ENCODE peak calls at places on chromosomes 5 and 9, in nine cellular contexts. L, U, V, B, P, D, J, S and C are unnamed samples.

GRCh38 chr5:140402258-140403074 is 833 bp downstream of the ANKHD1 start:
- DNase-seq in L (peak; percentile 57), U (peak; percentile 45), V (peak; percentile 34), B (peak; percentile 42), P (peak; percentile 34), D (peak; percentile 46), J (peak; percentile 72), S (peak; percentile 67), C (peak; percentile 1)

GRCh38 chr9:96515629-96516470 is 65.9 kb downstream of the HABP4 start:
- DNase-seq in L (no peak), U (peak; percentile 12), V (no peak), B (no peak), P (no peak), D (no peak), J (no peak), S (no peak), C (no peak)

GRCh38 chr9:68997676-68998075 is 16.2 kb downstream of the PRKACG start:
- DNase-seq in L (no peak), U (no peak), V (no peak), B (no peak), P (no peak), D (no peak), J (peak; percentile 91), S (no peak), C (no peak)

GRCh38 chr9:107810493-107810931 is 320.9 kb upstream of the KLF4 start:
- DNase-seq in L (no peak), U (peak; percentile 9), V (no peak), B (no peak), P (peak; percentile 47), D (no peak), J (no peak), S (no peak), C (no peak)

GRCh38 chr9:136545966-136546696 is at the start of gene NOTCH1:
- DNase-seq in L (peak; percentile 85), U (peak; percentile 87), V (peak; percentile 84), B (peak; percentile 91), P (peak; percentile 97), D (peak; percentile 89), J (peak; percentile 72), S (peak; percentile 95), C (peak; percentile 88)

GRCh38 chr5:98902733-98903132 is 26.1 kb downstream of the CHD1 start:
- DNase-seq in L (no peak), U (peak; percentile 70), V (no peak), B (peak; percentile 43), P (peak; percentile 12), D (no peak), J (no peak), S (no peak), C (no peak)

GRCh38 chr9:126055386-126055785 is 271.2 kb upstream of the MVB12B start:
- DNase-seq in L (no peak), U (peak; percentile 29), V (no peak), B (peak; percentile 43), P (no peak), D (no peak), J (peak; percentile 78), S (no peak), C (no peak)

GRCh38 chr9:128201441-128202369 is 1.5 kb upstream of the DNM1 start:
- DNase-seq in L (no peak), U (peak; percentile 70), V (no peak), B (peak; percentile 81), P (no peak), D (no peak), J (peak; percentile 21), S (no peak), C (no peak)

GRCh38 chr9:14824481-14824880 is 85.7 kb downstream of the FREM1 start:
- DNase-seq in L (no peak), U (no peak), V (no peak), B (no peak), P (no peak), D (no peak), J (no peak), S (no peak), C (no peak)

GRCh38 chr5:8829322-8830029 is 716.4 kb downstream of the SEMA5A start:
- DNase-seq in L (no peak), U (peak; percentile 100), V (no peak), B (peak; percentile 98), P (peak; percentile 87), D (no peak), J (no peak), S (no peak), C (no peak)

GRCh38 chr5:54294097-54294667 is 16.2 kb downstream of the ARL15 start:
- DNase-seq in L (no peak), U (no peak), V (no peak), B (no peak), P (no peak), D (no peak), J (peak; percentile 26), S (no peak), C (no peak)

GRCh38 chr5:110018509-110018908 is 328.8 kb downstream of the MAN2A1 start:
- DNase-seq in L (no peak), U (no peak), V (no peak), B (no peak), P (no peak), D (no peak), J (no peak), S (no peak), C (no peak)

GRCh38 chr9:91949293-91949945 is 609 bp downstream of the ROR2 start:
- DNase-seq in L (no peak), U (peak; percentile 35), V (no peak), B (no peak), P (no peak), D (peak; percentile 25), J (peak; percentile 44), S (no peak), C (no peak)

GRCh38 chr9:135413461-135413860 is 66.1 kb upstream of the PPP1R26 start:
- DNase-seq in L (no peak), U (no peak), V (no peak), B (no peak), P (no peak), D (no peak), J (no peak), S (no peak), C (no peak)

GRCh38 chr9:122988919-122989614 is 44.4 kb upstream of the GPR21 start:
- DNase-seq in L (peak; percentile 57), U (peak; percentile 10), V (no peak), B (no peak), P (no peak), D (no peak), J (no peak), S (no peak), C (no peak)

GRCh38 chr5:165630211-165630866 is 2124.9 kb downstream of the MAT2B start:
- DNase-seq in L (peak; percentile 13), U (peak; percentile 69), V (no peak), B (peak; percentile 66), P (peak; percentile 25), D (peak; percentile 61), J (peak; percentile 79), S (no peak), C (no peak)

GRCh38 chr9:70753311-70753710 is 338.9 kb upstream of the KLF9 start:
- DNase-seq in L (no peak), U (no peak), V (no peak), B (no peak), P (no peak), D (no peak), J (peak; percentile 92), S (no peak), C (no peak)

GRCh38 chr5:143642791-143643190 is 169.2 kb upstream of the HMHB1 start:
- DNase-seq in L (no peak), U (no peak), V (no peak), B (no peak), P (peak; percentile 36), D (no peak), J (no peak), S (no peak), C (no peak)

GRCh38 chr5:148387325-148387724 is 3.6 kb downstream of the FBXO38 start:
- DNase-seq in L (peak; percentile 21), U (peak; percentile 54), V (no peak), B (peak; percentile 69), P (no peak), D (no peak), J (no peak), S (no peak), C (no peak)

GRCh38 chr5:75667586-75667985 is 49.7 kb downstream of the POC5 start:
- DNase-seq in L (no peak), U (no peak), V (no peak), B (no peak), P (no peak), D (no peak), J (peak; percentile 21), S (no peak), C (no peak)

GRCh38 chr5:180599981-180600553 is 8.8 kb upstream of the SCGB3A1 start:
- DNase-seq in L (no peak), U (no peak), V (no peak), B (no peak), P (peak; percentile 10), D (no peak), J (no peak), S (peak; percentile 26), C (no peak)

GRCh38 chr9:4301302-4301701 is 1.4 kb upstream of the GLIS3 start:
- DNase-seq in L (no peak), U (peak; percentile 83), V (no peak), B (peak; percentile 78), P (peak; percentile 20), D (no peak), J (no peak), S (no peak), C (no peak)

GRCh38 chr9:78812665-78813064 is 515.7 kb downstream of the PSAT1 start:
- DNase-seq in L (no peak), U (no peak), V (no peak), B (no peak), P (no peak), D (no peak), J (no peak), S (no peak), C (no peak)

GRCh38 chr9:131117111-131117761 is 8.2 kb upstream of the NUP214 start:
- DNase-seq in L (no peak), U (no peak), V (no peak), B (no peak), P (no peak), D (no peak), J (no peak), S (no peak), C (peak; percentile 29)

GRCh38 chr9:116574027-116574679 is 113.0 kb upstream of the TRIM32 start:
- DNase-seq in L (no peak), U (no peak), V (no peak), B (no peak), P (no peak), D (no peak), J (peak; percentile 29), S (no peak), C (no peak)

GRCh38 chr5:32837211-32837610 is 126.1 kb downstream of the NPR3 start:
- DNase-seq in L (no peak), U (no peak), V (no peak), B (no peak), P (no peak), D (no peak), J (no peak), S (no peak), C (no peak)

GRCh38 chr5:56142620-56143431 is 90.3 kb downstream of the ANKRD55 start:
- DNase-seq in L (peak; percentile 57), U (no peak), V (no peak), B (no peak), P (no peak), D (no peak), J (no peak), S (no peak), C (no peak)

GRCh38 chr9:15268317-15268716 is 38.7 kb downstream of the TTC39B start:
- DNase-seq in L (no peak), U (no peak), V (no peak), B (no peak), P (no peak), D (no peak), J (no peak), S (no peak), C (no peak)

GRCh38 chr5:16994576-16994975 is 58.5 kb upstream of the MYO10 start:
- DNase-seq in L (no peak), U (no peak), V (no peak), B (no peak), P (no peak), D (no peak), J (no peak), S (no peak), C (no peak)

GRCh38 chr5:146519554-146519953 is 3.6 kb upstream of the GPR151 start:
- DNase-seq in L (no peak), U (no peak), V (no peak), B (no peak), P (no peak), D (no peak), J (no peak), S (no peak), C (no peak)

GRCh38 chr9:130890124-130890523 is 6.5 kb downstream of the QRFP start:
- DNase-seq in L (no peak), U (no peak), V (no peak), B (no peak), P (no peak), D (no peak), J (no peak), S (no peak), C (no peak)